ENCODE peak calls at places on chromosomes 5 and 9, in eight cellular contexts. Z is sigmoid colon, O is IMR-90, T is upper lobe of left lung, Y is adrenal gland, Q is endothelial cell of umbilical vein, J is testis, F is gastrocnemius medialis. V is an unnamed sample. For H3K4me1, the result is how much of the 10 kb centered on the place peaks cover.

GRCh38 chr9:109745335-109746283 is 34.4 kb upstream of the PALM2AKAP2 start:
- DNase-seq in J (peak), Q (no peak), Z (peak), O (peak), Y (no peak), F (peak), T (peak), V (peak)

GRCh38 chr9:136149853-136150252 is 31.2 kb upstream of the TMEM250 start:
- DNase-seq in Z (no peak), J (no peak), O (no peak), Y (no peak), F (no peak), T (no peak), Q (no peak), V (no peak)

GRCh38 chr5:15763754-15764153 is 263.8 kb downstream of the FBXL7 start:
- DNase-seq in J (no peak), F (no peak), T (no peak), Q (no peak), Z (no peak), Y (no peak), O (peak), V (no peak)

GRCh38 chr9:88197781-88198345 is 59.6 kb upstream of the SPATA31C2 start:
- DNase-seq in F (no peak), Y (no peak), Z (no peak), T (no peak), Q (no peak), J (no peak), O (peak), V (no peak)

GRCh38 chr5:95304706-95305105 is 19.8 kb upstream of the MCTP1 start:
- DNase-seq in Q (no peak), J (no peak), O (no peak), Y (no peak), F (no peak), Z (no peak), T (no peak), V (no peak)

GRCh38 chr9:20028849-20029231 is 240.0 kb upstream of the SLC24A2 start:
- DNase-seq in Y (no peak), O (no peak), T (no peak), F (no peak), J (no peak), Q (peak), Z (no peak), V (no peak)

GRCh38 chr9:105114956-105115728 is 129.3 kb upstream of the SLC44A1 start:
- DNase-seq in F (peak), Z (peak), O (peak), J (peak), T (peak), Y (peak), Q (no peak), V (no peak)

GRCh38 chr5:459562-460412 is 16.8 kb downstream of the EXOC3 start:
- DNase-seq in J (no peak), F (peak), O (no peak), Z (peak), Y (no peak), Q (no peak), T (peak), V (peak)

GRCh38 chr9:17531642-17532254 is 47.1 kb upstream of the SH3GL2 start:
- DNase-seq in F (no peak), O (peak), J (peak), Y (peak), T (no peak), Z (no peak), Q (peak), V (no peak)

GRCh38 chr9:111298831-111299603 is 31.0 kb downstream of the OR2K2 start:
- DNase-seq in Q (peak), F (peak), T (no peak), Y (peak), J (peak), O (peak), Z (peak), V (peak)

GRCh38 chr5:65742565-65743231 is 20.7 kb downstream of the NLN start:
- DNase-seq in Y (no peak), O (peak), T (no peak), Q (peak), F (no peak), J (no peak), Z (no peak), V (no peak)

GRCh38 chr9:124045076-124045829 is 33.7 kb downstream of the LHX2 start:
- DNase-seq in F (no peak), Z (peak), O (peak), J (peak), T (no peak), Q (peak), Y (peak), V (peak)

GRCh38 chr5:95866431-95867063 is 44.0 kb upstream of the GLRX start:
- DNase-seq in Y (no peak), O (peak), Z (no peak), F (no peak), Q (no peak), T (no peak), J (no peak), V (no peak)

GRCh38 chr9:119986205-119986604 is 593.8 kb downstream of the CDK5RAP2 start:
- DNase-seq in T (no peak), Z (no peak), J (no peak), Y (no peak), O (no peak), Q (no peak), F (no peak), V (no peak)

GRCh38 chr5:121088341-121088740 is 624.2 kb downstream of the PRR16 start:
- DNase-seq in J (no peak), Z (no peak), Y (no peak), O (no peak), Q (no peak), T (no peak), F (no peak), V (no peak)

GRCh38 chr9:76290555-76290954 is 103.7 kb downstream of the RFK start:
- DNase-seq in T (no peak), Z (no peak), F (no peak), J (no peak), O (no peak), Y (no peak), Q (no peak), V (no peak)

GRCh38 chr9:133089271-133089671 is 27.5 kb downstream of the CEL start:
- DNase-seq in Y (no peak), F (no peak), J (no peak), O (no peak), Z (no peak), T (no peak), Q (no peak), V (no peak)

GRCh38 chr9:126864771-126865170 is 4.3 kb downstream of the ZBTB34 start:
- DNase-seq in T (no peak), Q (no peak), Z (no peak), O (no peak), Y (no peak), J (no peak), F (no peak), V (no peak)

GRCh38 chr9:128689293-128689770 is 310 bp downstream of the SET start:
- DNase-seq in Z (peak), Q (no peak), Y (peak), J (peak), T (peak), O (no peak), F (peak), V (no peak)

GRCh38 chr9:114151426-114151956 is 3.8 kb upstream of the COL27A1 start:
- DNase-seq in Y (no peak), J (no peak), F (no peak), O (no peak), T (no peak), Z (no peak), Q (peak), V (no peak)

GRCh38 chr5:175805256-175806011 is 65.9 kb upstream of the CPLX2 start:
- DNase-seq in F (no peak), Z (no peak), O (no peak), J (no peak), Y (no peak), Q (no peak), T (no peak), V (no peak)

GRCh38 chr5:67577424-67577823 is 380.8 kb upstream of the CD180 start:
- DNase-seq in O (peak), Q (no peak), Y (no peak), J (no peak), Z (no peak), F (no peak), T (no peak), V (no peak)

GRCh38 chr5:133683646-133684290 is 71.4 kb upstream of the FSTL4 start:
- DNase-seq in T (no peak), O (no peak), Q (no peak), Z (peak), J (no peak), Y (no peak), F (no peak), V (no peak)

GRCh38 chr5:122202952-122203351 is 73.6 kb downstream of the ZNF474 start:
- DNase-seq in Y (no peak), Z (no peak), O (peak), F (no peak), T (no peak), J (no peak), Q (no peak), V (no peak)

GRCh38 chr9:116099821-116100220 is 53.8 kb upstream of the PAPPA start:
- DNase-seq in F (no peak), Y (no peak), J (no peak), O (peak), Z (no peak), T (no peak), Q (no peak), V (no peak)

GRCh38 chr5:93120048-93120447 is 461.0 kb downstream of the NR2F1-AS1 start:
- DNase-seq in F (no peak), O (no peak), Z (no peak), Y (no peak), Q (no peak), J (no peak), T (no peak), V (no peak)

GRCh38 chr5:122142480-122142879 is 13.1 kb downstream of the ZNF474 start:
- DNase-seq in T (no peak), Y (no peak), Z (no peak), O (peak), Q (no peak), J (no peak), F (no peak), V (no peak)

GRCh38 chr5:157748740-157749461 is 5.4 kb downstream of the LSM11 start:
- DNase-seq in Q (no peak), O (peak), F (no peak), J (no peak), Y (peak), T (no peak), Z (no peak), V (no peak)

GRCh38 chr5:174327317-174327864 is 281.9 kb downstream of the NSG2 start:
- DNase-seq in Q (no peak), F (peak), J (peak), Y (peak), O (peak), Z (no peak), T (peak), V (no peak)

GRCh38 chr9:3879731-3880493 is 354.1 kb upstream of the RFX3 start:
- DNase-seq in Y (no peak), T (peak), Q (no peak), F (peak), J (no peak), O (no peak), Z (no peak), V (no peak)

GRCh38 chr5:181223041-181223728 is at the start of gene TRIM41:
- DNase-seq in J (peak), T (peak), O (peak), Y (peak), F (peak), Q (peak), Z (peak), V (peak)
- TF ChIP-seq POLR2A in J (peak), T (peak), O (peak), Y (peak), F (peak), Q (no peak), Z (peak), V (peak)

DNA sequence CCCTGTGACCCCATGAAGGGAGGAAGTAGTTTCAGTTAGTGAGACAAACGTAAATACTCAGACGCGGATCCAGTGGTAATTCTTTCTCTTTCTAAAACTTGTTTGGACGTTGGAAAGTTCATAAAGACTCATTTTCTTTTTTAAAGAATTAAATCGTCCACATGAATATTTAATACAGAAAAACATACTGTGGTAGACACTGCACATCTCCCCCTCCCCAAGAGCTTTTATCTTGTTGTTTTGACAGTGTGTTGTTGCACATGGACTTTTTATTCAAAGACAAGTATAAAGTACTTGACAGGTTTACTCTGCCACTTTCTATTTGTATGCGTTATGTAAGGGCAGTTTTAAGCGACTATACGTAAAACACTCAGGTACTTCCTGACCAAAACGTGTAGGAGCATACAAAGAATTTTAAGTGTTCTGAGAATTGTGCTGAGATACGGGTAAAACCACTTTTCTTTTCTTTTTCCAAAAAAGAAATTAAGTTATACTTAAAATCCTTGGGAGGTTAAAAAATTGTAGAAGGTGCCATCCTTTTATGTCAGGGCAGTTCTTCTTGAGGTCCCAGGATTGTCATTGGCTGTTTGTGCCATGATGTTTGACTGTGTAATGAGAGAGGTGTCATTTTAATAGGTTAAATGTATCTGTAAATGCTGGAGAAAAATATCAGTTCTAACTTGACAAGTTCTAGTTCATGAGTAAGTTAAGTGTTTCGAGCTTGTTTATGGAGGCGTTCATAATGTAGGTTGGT is 1.3 kb downstream of the NIPBL start:
- DNase-seq in J (peak), T (peak), Y (no peak), F (no peak), Q (peak), O (peak), Z (no peak), V (no peak)
- H3K4me1 ChIP-seq in J (under half), T (under half), Y (under half), F (half or more), Q (under half), O (under half), Z (half or more), V (under half)

DNA sequence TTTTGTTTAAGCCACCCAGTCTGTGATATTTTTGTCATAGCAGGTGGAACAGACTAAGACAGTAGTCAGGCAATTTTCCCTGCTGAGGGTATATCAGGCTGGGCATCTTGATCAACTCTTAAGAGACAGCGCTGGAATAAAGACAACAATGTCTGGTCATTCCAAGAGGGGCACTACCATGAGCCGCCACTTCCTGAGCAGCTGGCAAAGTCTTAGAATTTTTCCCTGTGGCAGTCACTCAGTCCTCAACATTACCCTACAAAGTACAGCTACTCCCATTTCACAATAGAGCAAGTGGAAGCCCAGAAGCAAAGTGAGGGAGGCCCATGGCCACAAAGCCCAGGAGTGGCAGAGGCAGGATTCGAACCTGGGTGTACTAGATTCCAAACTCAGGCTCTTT is 74.8 kb downstream of the SH3PXD2B start:
- DNase-seq in O (no peak), J (no peak), Z (no peak), Q (no peak), Y (peak), F (no peak), T (no peak), V (no peak)
- TF ChIP-seq POLR2A in O (no peak), J (no peak), Z (no peak), Q (no peak), Y (no peak), F (no peak), T (no peak), V (no peak)

DNA sequence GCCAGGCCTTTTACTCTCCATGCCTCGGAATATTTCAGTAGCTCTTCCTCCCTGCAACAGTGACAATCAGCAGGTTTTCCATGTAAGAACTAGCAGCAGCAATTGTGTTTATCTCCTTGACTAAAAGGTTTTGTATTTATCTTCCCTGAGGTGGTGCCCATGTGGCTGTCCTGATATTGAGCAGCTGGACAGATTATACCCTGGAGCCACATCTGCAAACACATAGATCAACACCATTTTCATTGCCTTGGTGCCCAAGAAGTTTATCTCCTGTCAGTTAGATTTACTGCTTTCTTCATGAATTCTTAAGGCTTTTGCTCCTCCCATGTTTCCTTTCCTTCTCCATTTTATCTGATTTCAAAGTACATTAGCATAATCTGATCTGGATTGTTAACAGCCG is 378.4 kb downstream of the SPATA31D1 start:
- DNase-seq in Q (no peak), Y (no peak), F (no peak), Z (no peak), O (no peak), J (no peak), T (no peak), V (no peak)
- H3K4me1 ChIP-seq in Q (under half), Y (under half), F (under half), Z (under half), O (under half), J (under half), T (under half), V (under half)

GRCh38 chr5:144831650-144832049 is 661.0 kb downstream of the KCTD16 start:
- DNase-seq in Y (no peak), Z (no peak), Q (no peak), F (no peak), T (no peak), O (no peak), J (no peak), V (no peak)
- TF ChIP-seq POLR2A in Y (no peak), Z (no peak), Q (no peak), F (no peak), T (no peak), O (no peak), J (no peak), V (no peak)

GRCh38 chr9:95028855-95029219 is 288.7 kb downstream of the FANCC start:
- DNase-seq in O (no peak), F (no peak), Y (no peak), T (no peak), J (no peak), Q (no peak), Z (no peak), V (no peak)
- H3K4me1 ChIP-seq in O (under half), F (half or more), Y (under half), T (half or more), J (under half), Q (under half), Z (half or more), V (under half)

DNA sequence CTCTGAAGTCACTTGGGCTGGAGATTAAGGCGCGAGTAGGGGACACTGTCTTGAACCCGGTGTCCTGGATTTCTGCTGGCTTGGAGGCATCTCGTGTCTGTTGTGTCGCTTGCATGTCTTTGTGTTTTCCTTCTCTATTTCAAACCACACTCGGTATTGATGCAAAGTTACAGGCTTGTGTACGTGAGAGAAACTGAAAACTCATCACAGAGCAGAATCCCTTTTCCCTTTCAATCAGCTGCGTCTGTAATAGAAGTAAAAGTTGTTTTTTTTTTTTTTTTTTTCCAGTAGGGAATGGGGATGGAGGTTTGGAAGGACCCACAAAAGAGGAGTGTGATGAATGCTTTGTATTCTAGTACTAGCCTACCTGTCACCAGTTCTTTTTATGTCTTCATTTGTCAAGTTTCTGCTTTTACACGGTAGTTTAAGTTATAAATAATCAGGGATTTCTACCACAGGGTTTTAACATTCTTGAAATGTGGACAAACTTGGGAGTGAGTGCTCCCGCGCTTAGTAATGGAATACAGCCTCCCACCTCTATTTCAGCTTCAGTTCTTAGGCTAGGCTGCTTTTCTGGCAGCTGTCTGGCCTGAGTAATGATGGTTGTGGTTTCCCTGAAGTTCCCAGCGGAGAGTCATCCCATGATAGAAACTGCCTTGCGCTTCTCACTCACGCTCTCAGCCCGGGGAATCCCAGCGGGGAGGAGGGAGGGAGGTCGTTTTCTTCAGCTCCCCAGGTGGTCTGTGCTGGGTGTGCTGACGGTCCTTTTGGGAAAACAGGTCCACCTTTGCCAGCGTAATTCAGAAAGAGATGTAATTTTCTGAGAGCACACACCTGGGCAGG is 789 bp downstream of the TJP2 start:
- DNase-seq in F (peak), T (peak), Y (peak), Z (peak), Q (peak), J (peak), O (peak), V (peak)
- TF ChIP-seq POLR2A in F (peak), T (no peak), Y (peak), Z (no peak), Q (no peak), J (no peak), O (peak), V (no peak)